ENCODE peak calls at places on chromosomes 4 and X, in eight cellular contexts. I, H, G, E, B, Z, O and L are unnamed samples.

GRCh38 chr4:141411936-141412335 is 191.2 kb downstream of the ZNF330 start:
- DNase-seq in I (no peak), H (no peak), G (no peak), E (no peak), B (no peak), Z (no peak), O (no peak), L (no peak)

GRCh38 chr4:165418116-165418515 is 39.3 kb downstream of the CPE start:
- DNase-seq in I (no peak), H (no peak), G (no peak), E (no peak), B (no peak), Z (no peak), O (no peak), L (no peak)

GRCh38 chr4:26873391-26874026 is 12.9 kb downstream of the STIM2 start:
- DNase-seq in I (no peak), H (no peak), G (no peak), E (no peak), B (no peak), Z (no peak), O (no peak), L (no peak)

GRCh38 chr4:38072578-38072977 is 112.4 kb downstream of the PTTG2 start:
- DNase-seq in I (no peak), H (no peak), G (no peak), E (no peak), B (no peak), Z (no peak), O (no peak), L (no peak)

GRCh38 chr4:185134176-185134869 is 8.7 kb upstream of the SLC25A4 start:
- DNase-seq in I (peak), H (peak), G (no peak), E (peak), B (peak), Z (peak), O (peak), L (peak)

GRCh38 chr4:56147371-56147770 is 198.6 kb downstream of the CEP135 start:
- DNase-seq in I (no peak), H (no peak), G (no peak), E (peak), B (no peak), Z (peak), O (no peak), L (no peak)

GRCh38 chr4:106238819-106239420 is 77.1 kb downstream of the TBCK start:
- DNase-seq in I (peak), H (peak), G (peak), E (peak), B (peak), Z (peak), O (peak), L (peak)

GRCh38 chrX:48597353-48598264 is at the start of gene WDR13:
- DNase-seq in I (peak), H (peak), G (peak), E (peak), B (peak), Z (peak), O (peak), L (peak)

GRCh38 chr4:157012781-157013180 is 41.2 kb upstream of the PDGFC start:
- DNase-seq in I (no peak), H (no peak), G (no peak), E (peak), B (peak), Z (peak), O (no peak), L (no peak)

GRCh38 chrX:18725316-18725943 is 18.0 kb downstream of the PPEF1 start:
- DNase-seq in I (no peak), H (no peak), G (peak), E (no peak), B (no peak), Z (no peak), O (no peak), L (no peak)
- H3K4me2 ChIP-seq in I (no peak), H (no peak), G (no peak), E (no peak), B (no peak), Z (no peak), O (no peak), L (no peak)

GRCh38 chr4:87505862-87506261 is 23.3 kb downstream of the SPARCL1 start:
- DNase-seq in I (no peak), H (no peak), G (no peak), E (no peak), B (no peak), Z (no peak), O (no peak), L (peak)
- H3K4me2 ChIP-seq in I (no peak), H (no peak), G (no peak), E (no peak), B (no peak), Z (no peak), O (no peak), L (no peak)

GRCh38 chr4:88320780-88321373 is 36.5 kb upstream of the PPM1K start:
- DNase-seq in I (no peak), H (peak), G (peak), E (peak), B (no peak), Z (peak), O (peak), L (no peak)
- H3K4me2 ChIP-seq in I (peak), H (no peak), G (no peak), E (peak), B (peak), Z (no peak), O (peak), L (peak)

DNA sequence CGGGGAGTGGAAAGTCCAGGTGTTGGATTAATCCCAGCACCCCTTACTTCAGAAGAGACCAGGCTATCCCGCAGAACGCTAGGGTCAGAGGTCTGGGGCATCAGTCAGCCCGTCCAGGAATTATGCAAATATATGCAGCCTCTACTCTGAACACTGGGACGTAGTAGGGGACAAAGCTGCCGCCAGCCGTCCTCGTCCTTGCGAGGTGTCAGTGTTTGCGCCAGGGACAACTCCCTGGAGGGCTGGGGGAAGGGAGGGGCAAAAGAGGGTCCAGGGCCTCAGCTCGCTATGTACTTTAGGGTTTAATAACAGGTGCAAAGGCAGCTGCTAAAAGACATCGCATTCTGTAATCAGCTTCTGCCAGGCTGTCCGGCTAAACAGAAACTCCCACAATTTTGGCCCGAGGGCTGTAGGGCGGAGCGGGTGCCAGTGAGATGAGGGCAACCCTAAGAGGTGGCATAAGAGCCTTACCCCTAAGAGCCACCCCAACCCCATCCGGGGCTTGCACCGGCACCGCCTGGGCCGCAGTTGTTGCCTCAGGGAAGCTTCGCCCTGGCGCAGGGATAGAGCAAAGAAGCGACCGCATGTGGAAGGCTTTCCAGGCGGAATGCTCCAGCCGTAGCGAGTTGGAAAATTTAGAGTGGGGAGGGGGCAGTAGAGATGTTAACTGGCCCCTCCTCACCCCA is 8.4 kb downstream of the HAND2 start:
- DNase-seq in I (no peak), H (no peak), G (no peak), E (no peak), B (no peak), Z (no peak), O (no peak), L (peak)
- H3K4me2 ChIP-seq in I (no peak), H (peak), G (peak), E (peak), B (peak), Z (peak), O (no peak), L (peak)

DNA sequence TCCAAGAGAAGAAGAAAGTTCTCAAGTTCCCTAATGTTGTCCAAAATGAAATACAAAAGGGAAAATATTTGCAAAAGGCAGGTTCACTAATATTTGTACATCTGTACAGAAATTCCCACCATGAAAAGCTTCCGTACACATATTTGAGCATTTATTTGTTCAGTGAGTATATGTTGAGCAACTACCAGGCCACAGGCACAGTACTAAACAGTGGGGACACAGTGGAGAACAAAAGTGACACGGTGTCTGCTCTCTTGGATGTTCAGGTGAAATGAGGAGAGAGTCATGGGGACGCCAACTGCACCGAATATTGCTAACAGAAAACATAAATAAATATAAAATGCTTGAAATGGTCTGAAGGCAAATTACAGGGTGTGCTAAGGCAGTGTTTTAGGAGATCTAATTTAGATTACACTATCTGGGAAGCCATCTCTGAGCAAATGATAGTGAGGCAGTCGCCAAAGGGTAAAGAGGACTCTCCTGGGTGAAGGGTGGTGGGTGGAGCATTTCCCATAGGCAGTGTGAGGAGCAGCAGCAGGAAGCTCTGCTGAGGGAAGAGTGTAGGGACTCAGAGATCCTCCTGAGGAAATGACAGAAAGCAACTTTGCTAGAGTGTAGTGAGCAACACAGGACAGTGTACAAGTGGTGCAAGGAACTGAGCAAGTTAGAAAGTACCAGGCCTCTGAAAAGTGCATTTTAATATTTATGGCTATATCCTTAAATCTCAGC is 375.2 kb downstream of the GALNTL6 start:
- DNase-seq in I (no peak), H (no peak), G (no peak), E (no peak), B (no peak), Z (no peak), O (no peak), L (no peak)
- H3K4me2 ChIP-seq in I (peak), H (no peak), G (no peak), E (no peak), B (no peak), Z (no peak), O (no peak), L (no peak)

GRCh38 chr4:64000241-64000640 is 409.0 kb downstream of the TECRL start:
- DNase-seq in I (no peak), H (no peak), G (no peak), E (no peak), B (no peak), Z (no peak), O (no peak), L (no peak)

DNA sequence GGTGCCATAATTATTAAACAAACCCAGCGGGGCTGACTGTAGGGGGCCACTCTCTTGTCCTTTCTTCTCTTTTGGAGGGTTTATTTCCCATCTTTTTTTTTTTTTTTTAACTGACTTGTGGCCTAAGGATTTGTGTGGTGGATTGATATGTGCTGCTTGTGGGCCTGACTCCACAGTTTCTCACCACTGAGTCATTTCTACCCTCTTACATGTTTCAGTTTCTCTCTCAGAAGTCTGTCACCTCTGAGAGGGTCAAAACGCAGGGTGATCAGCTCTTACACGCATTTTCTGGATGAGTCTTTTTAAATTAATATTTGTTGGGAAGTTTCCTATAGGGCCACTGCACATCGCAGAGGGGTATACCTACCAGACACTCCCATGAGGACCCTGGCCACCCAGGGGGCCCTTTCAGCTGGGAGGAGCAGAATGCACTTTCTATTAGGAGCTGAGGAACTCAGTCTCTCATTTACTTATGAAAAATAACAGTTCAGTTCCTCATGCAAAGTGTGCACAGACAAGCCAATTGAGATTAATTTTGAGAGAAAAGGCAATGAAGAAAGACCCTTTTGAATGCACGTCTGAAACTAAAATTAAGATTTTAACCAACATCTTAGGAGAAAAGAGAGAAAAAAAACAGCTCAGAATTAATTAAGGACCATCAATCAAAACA is 407.9 kb downstream of the TECRL start:
- DNase-seq in I (no peak), H (no peak), G (no peak), E (no peak), B (no peak), Z (no peak), O (no peak), L (no peak)
- H3K4me2 ChIP-seq in I (no peak), H (no peak), G (no peak), E (no peak), B (no peak), Z (no peak), O (no peak), L (no peak)

DNA sequence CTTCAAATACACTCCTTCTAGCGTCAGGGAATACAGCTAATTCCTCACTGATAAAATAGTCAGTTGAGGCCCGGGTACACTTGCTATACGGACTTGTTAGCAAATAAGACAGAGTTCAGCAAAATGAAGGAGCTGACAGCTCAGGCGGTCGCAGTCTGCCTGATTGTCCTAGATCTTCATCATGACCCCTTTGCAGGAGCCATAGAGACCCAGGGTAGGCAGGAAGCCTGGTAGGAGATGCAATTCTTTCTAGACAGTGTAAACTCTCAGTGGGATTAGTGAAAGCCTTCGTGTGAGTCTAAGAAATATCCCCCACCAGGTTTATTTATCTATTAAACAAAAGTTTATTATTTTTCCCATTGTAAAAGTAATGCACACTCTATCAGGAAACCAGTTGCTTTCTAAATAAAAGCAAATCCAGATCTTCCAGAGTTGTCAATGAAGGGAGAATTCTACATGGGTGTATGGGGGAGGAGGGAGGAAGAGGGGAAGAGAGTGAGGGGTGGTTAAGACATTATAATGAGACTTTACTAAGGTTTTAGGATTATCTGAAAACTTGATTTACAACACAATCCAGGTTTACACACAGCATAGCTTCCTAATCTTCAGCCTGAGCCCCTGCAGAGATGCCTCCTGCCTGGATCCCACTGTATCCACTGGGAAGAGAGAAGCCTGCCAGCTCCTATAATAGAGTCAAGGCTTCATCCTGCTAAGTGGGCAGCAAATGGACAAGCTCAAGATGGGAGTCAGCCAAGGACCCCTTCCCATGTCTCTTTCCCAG is 85.8 kb upstream of the KIT start:
- DNase-seq in I (no peak), H (no peak), G (no peak), E (no peak), B (no peak), Z (no peak), O (no peak), L (no peak)
- H3K4me2 ChIP-seq in I (no peak), H (no peak), G (no peak), E (no peak), B (no peak), Z (no peak), O (no peak), L (no peak)